ENCODE peak calls at places on chromosomes 5 and 9, in seven cellular contexts. M is pancreas, N is bronchial epithelial cell, A is IMR-90, U is cardiac muscle cell, E is aorta, Q is K562. G is an unnamed sample.
A peak's percentile ranks its signal among the peaks of the same experiment; 100 is the strongest.

GRCh38 chr5:14272548-14273205 is 129.5 kb downstream of the TRIO start:
- DNase-seq in M (no peak), N (no peak), A (no peak), U (no peak), E (no peak), Q (no peak), G (no peak)

GRCh38 chr5:180696116-180696515 is 43.7 kb downstream of the OR2Y1 start:
- DNase-seq in M (no peak), N (no peak), A (no peak), U (no peak), E (no peak), Q (no peak), G (no peak)

GRCh38 chr5:176414704-176415103 is 1.6 kb downstream of the CLTB start:
- DNase-seq in M (no peak), N (no peak), A (no peak), U (no peak), E (no peak), Q (no peak), G (no peak)

GRCh38 chr9:112091805-112092204 is 83.3 kb downstream of the SUSD1 start:
- DNase-seq in M (peak; percentile 17), N (no peak), A (peak; percentile 36), U (peak; percentile 35), E (no peak), Q (no peak), G (peak; percentile 64)

GRCh38 chr9:137449931-137450537 is 8.9 kb upstream of the ENTPD8 start:
- DNase-seq in M (peak; percentile 3), N (no peak), A (no peak), U (no peak), E (peak; percentile 43), Q (peak; percentile 46), G (no peak)

GRCh38 chr5:122076669-122077450 is 1.2 kb downstream of the LOX start:
- DNase-seq in M (peak; percentile 52), N (peak; percentile 71), A (peak; percentile 76), U (peak; percentile 81), E (peak; percentile 86), Q (no peak), G (peak; percentile 94)

GRCh38 chr9:237141-237857 is 22.6 kb downstream of the DOCK8 start:
- DNase-seq in M (no peak), N (no peak), A (no peak), U (no peak), E (no peak), Q (no peak), G (no peak)

GRCh38 chr9:105502276-105502675 is 54.4 kb downstream of the FSD1L start:
- DNase-seq in M (no peak), N (no peak), A (peak; percentile 41), U (no peak), E (no peak), Q (no peak), G (no peak)

GRCh38 chr5:179257190-179257741 is 88.0 kb downstream of the ADAMTS2 start:
- DNase-seq in M (no peak), N (no peak), A (no peak), U (no peak), E (peak; percentile 60), Q (no peak), G (no peak)

GRCh38 chr9:20714442-20715415 is 30.7 kb downstream of the FOCAD start:
- DNase-seq in M (no peak), N (no peak), A (no peak), U (no peak), E (no peak), Q (no peak), G (no peak)

GRCh38 chr5:56207537-56207936 is 25.6 kb downstream of the ANKRD55 start:
- DNase-seq in M (no peak), N (no peak), A (peak; percentile 87), U (no peak), E (no peak), Q (no peak), G (no peak)

GRCh38 chr9:118991366-118992285 is 377.6 kb downstream of the BRINP1 start:
- DNase-seq in M (no peak), N (no peak), A (no peak), U (peak; percentile 57), E (no peak), Q (no peak), G (no peak)

GRCh38 chr9:134291452-134291881 is 34.8 kb upstream of the RXRA start:
- DNase-seq in M (no peak), N (no peak), A (no peak), U (no peak), E (peak; percentile 26), Q (no peak), G (no peak)

GRCh38 chr9:78026947-78027346 is 4.7 kb downstream of the GNAQ start:
- DNase-seq in M (no peak), N (peak; percentile 53), A (peak; percentile 63), U (no peak), E (no peak), Q (no peak), G (no peak)

GRCh38 chr9:123678038-123678877 is 251.7 kb downstream of the DENND1A start:
- DNase-seq in M (peak; percentile 19), N (peak; percentile 18), A (peak; percentile 1), U (peak; percentile 62), E (no peak), Q (no peak), G (no peak)

GRCh38 chr5:135890867-135891266 is 4.8 kb downstream of the IL9 start:
- DNase-seq in M (no peak), N (no peak), A (no peak), U (no peak), E (no peak), Q (no peak), G (no peak)

GRCh38 chr9:5629312-5630037 is 568 bp downstream of the RIC1 start:
- DNase-seq in M (peak; percentile 39), N (peak; percentile 42), A (no peak), U (peak; percentile 53), E (peak; percentile 74), Q (no peak), G (peak; percentile 18)

GRCh38 chr9:104769655-104770054 is 5.7 kb downstream of the NIPSNAP3B start:
- DNase-seq in M (no peak), N (no peak), A (no peak), U (no peak), E (no peak), Q (no peak), G (no peak)

GRCh38 chr5:65811895-65812294 is 89.9 kb downstream of the NLN start:
- DNase-seq in M (no peak), N (no peak), A (peak; percentile 56), U (no peak), E (no peak), Q (no peak), G (no peak)

GRCh38 chr5:151413800-151414199 is 33.6 kb upstream of the SLC36A1 start:
- DNase-seq in M (no peak), N (no peak), A (no peak), U (no peak), E (no peak), Q (no peak), G (no peak)

GRCh38 chr5:40378431-40379175 is 301.1 kb upstream of the PTGER4 start:
- DNase-seq in M (no peak), N (no peak), A (no peak), U (no peak), E (no peak), Q (no peak), G (no peak)

GRCh38 chr9:110152704-110153374 is 55.1 kb downstream of the C9orf152 start:
- DNase-seq in M (no peak), N (peak; percentile 61), A (peak; percentile 72), U (peak; percentile 74), E (no peak), Q (peak; percentile 28), G (peak; percentile 46)

GRCh38 chr5:58136416-58136815 is 323.5 kb downstream of the PLK2 start:
- DNase-seq in M (no peak), N (no peak), A (no peak), U (no peak), E (no peak), Q (no peak), G (no peak)

GRCh38 chr9:132694144-132694543 is 23.9 kb downstream of the GTF3C4 start:
- DNase-seq in M (no peak), N (peak; percentile 49), A (peak; percentile 25), U (no peak), E (no peak), Q (peak; percentile 28), G (no peak)

GRCh38 chr9:132857601-132858342 is 20.3 kb downstream of the AK8 start:
- DNase-seq in M (no peak), N (no peak), A (peak; percentile 31), U (no peak), E (no peak), Q (peak; percentile 41), G (no peak)

GRCh38 chr5:39760385-39761198 is 335.8 kb upstream of the DAB2 start:
- DNase-seq in M (no peak), N (peak; percentile 66), A (peak; percentile 94), U (no peak), E (no peak), Q (no peak), G (no peak)

GRCh38 chr9:126151671-126152050 is 175.0 kb upstream of the MVB12B start:
- DNase-seq in M (no peak), N (peak; percentile 42), A (no peak), U (no peak), E (no peak), Q (no peak), G (no peak)

GRCh38 chr9:126149661-126150060 is 177.0 kb upstream of the MVB12B start:
- DNase-seq in M (no peak), N (no peak), A (no peak), U (no peak), E (no peak), Q (no peak), G (no peak)

GRCh38 chr9:126150411-126151030 is 176.1 kb upstream of the MVB12B start:
- DNase-seq in M (no peak), N (no peak), A (no peak), U (no peak), E (no peak), Q (no peak), G (no peak)

GRCh38 chr9:126152622-126153362 is 173.8 kb upstream of the MVB12B start:
- DNase-seq in M (no peak), N (no peak), A (no peak), U (no peak), E (no peak), Q (no peak), G (no peak)

GRCh38 chr9:126151031-126151670 is 175.5 kb upstream of the MVB12B start:
- DNase-seq in M (no peak), N (no peak), A (no peak), U (no peak), E (no peak), Q (no peak), G (no peak)
- H3K4me3 ChIP-seq in M (no peak overlapping the region), N (no peak overlapping the region), A (no peak overlapping the region), U (no peak overlapping the region), E (no peak overlapping the region), Q (no peak overlapping the region), G (no peak overlapping the region)

GRCh38 chr5:170269579-170269978 is 28.0 kb downstream of the LCP2 start:
- DNase-seq in M (no peak), N (peak; percentile 62), A (no peak), U (no peak), E (no peak), Q (no peak), G (no peak)
- H3K36me3 ChIP-seq in M (no peaks in the 10 kb centered on the region), N (no peaks in the 10 kb centered on the region), A (no peaks in the 10 kb centered on the region), U (no peaks in the 10 kb centered on the region), E (no peaks in the 10 kb centered on the region), Q (peaks cover 4% of the 10 kb centered on the region), G (no peaks in the 10 kb centered on the region)

GRCh38 chr5:113099822-113100221 is 123.2 kb downstream of the DCP2 start:
- DNase-seq in M (no peak), N (no peak), A (no peak), U (no peak), E (no peak), Q (no peak), G (no peak)
- H3K4me3 ChIP-seq in M (no peak overlapping the region), N (no peak overlapping the region), A (no peak overlapping the region), U (no peak overlapping the region), E (no peak overlapping the region), Q (no peak overlapping the region), G (no peak overlapping the region)

GRCh38 chr9:128389395-128390149 is 18.4 kb downstream of the URM1 start:
- DNase-seq in M (no peak), N (no peak), A (no peak), U (peak; percentile 73), E (no peak), Q (no peak), G (no peak)
- H3K36me3 ChIP-seq in M (peaks cover 36% of the 10 kb centered on the region), N (peaks cover 20% of the 10 kb centered on the region), A (peaks cover 40% of the 10 kb centered on the region), U (peaks cover 13% of the 10 kb centered on the region), E (peaks cover 6% of the 10 kb centered on the region), Q (peaks cover 70% of the 10 kb centered on the region), G (peaks cover 18% of the 10 kb centered on the region)